ENCODE peak calls at places on chromosomes 12 and 14, in ten cellular contexts. K is NCI-H1417, A is WTC11, H is midbrain, T is AG10803, O is Daoy, G is dorsolateral prefrontal cortex, U is ovary, R is AML-193, Z is tibial artery. B is an unnamed sample.

GRCh38 chr12:109725321-109726105 is 11.9 kb downstream of the FAM222A start:
- DNase-seq in K (no peak), A (no peak), H (peak; percentile 83), T (no peak), O (no peak), G (peak; percentile 85), U (no peak), R (no peak), Z (no peak), B (peak; percentile 92)

GRCh38 chr12:65277994-65278575 is 398 bp upstream of the MSRB3 start:
- DNase-seq in K (no peak), A (no peak), H (no peak), T (no peak), O (no peak), G (no peak), U (peak; percentile 18), R (no peak), Z (no peak), B (peak; percentile 4)

GRCh38 chr12:54195736-54196347 is 7.1 kb upstream of the SMUG1 start:
- DNase-seq in K (peak; percentile 49), A (no peak), H (no peak), T (peak; percentile 29), O (peak; percentile 75), G (no peak), U (no peak), R (peak; percentile 75), Z (no peak), B (no peak)

GRCh38 chr12:108779998-108780688 is 48.8 kb upstream of the CORO1C start:
- DNase-seq in K (no peak), A (no peak), H (no peak), T (peak; percentile 77), O (no peak), G (no peak), U (peak; percentile 50), R (no peak), Z (no peak), B (peak; percentile 30)

GRCh38 chr12:110281549-110282342 is 699 bp downstream of the ATP2A2 start:
- DNase-seq in K (no peak), A (peak; percentile 35), H (peak; percentile 41), T (peak; percentile 74), O (peak; percentile 73), G (no peak), U (peak; percentile 58), R (peak; percentile 48), Z (peak; percentile 40), B (peak; percentile 43)

GRCh38 chr12:107843351-107844311 is 69.1 kb downstream of the ASCL4 start:
- DNase-seq in K (peak; percentile 69), A (peak; percentile 50), H (no peak), T (peak; percentile 11), O (peak; percentile 41), G (no peak), U (no peak), R (no peak), Z (no peak), B (peak; percentile 3)

GRCh38 chr14:49977126-49977841 is 84.4 kb downstream of the ARF6 start:
- DNase-seq in K (no peak), A (no peak), H (no peak), T (no peak), O (no peak), G (no peak), U (no peak), R (peak; percentile 5), Z (no peak), B (no peak)

GRCh38 chr12:45518516-45519235 is 210.8 kb upstream of the ARID2 start:
- DNase-seq in K (no peak), A (no peak), H (no peak), T (no peak), O (no peak), G (no peak), U (no peak), R (no peak), Z (no peak), B (no peak)

B was measured in Ammon's horn.